ENCODE peak calls at places on chromosomes 11 and 22, in nine cellular contexts. B is fibroblast of lung; H is immature natural killer cell; J is GDM1; D is MV-4-11; V is H1; N is neural crest cell; O is activated CD8-positive, alpha-beta memory T cell treated with anti-CD3 and anti-CD28 coated beads, Interleukin-2, amount 50 U/mL, for 48 hours; I is H9. C is an unnamed sample.

GRCh38 chr11:8018742-8019631 is 31.9 kb downstream of the EIF3F start:
- DNase-seq in B (peak), H (peak), J (no peak), D (no peak), V (peak), N (peak), O (peak), I (peak), C (peak)

GRCh38 chr11:30583505-30584280 is 2.5 kb downstream of the MPPED2 start:
- DNase-seq in B (no peak), H (no peak), J (no peak), D (no peak), V (peak), N (no peak), O (no peak), I (peak), C (peak)

GRCh38 chr22:50486561-50487289 is at the start of gene MIOX:
- DNase-seq in B (no peak), H (no peak), J (no peak), D (no peak), V (no peak), N (no peak), O (no peak), I (no peak), C (peak)

GRCh38 chr11:86674965-86675364 is 2.5 kb upstream of the ME3 start:
- DNase-seq in B (no peak), H (no peak), J (no peak), D (peak), V (no peak), N (no peak), O (no peak), I (no peak), C (no peak)

GRCh38 chr22:45784357-45785277 is 113.0 kb downstream of the ATXN10 start:
- DNase-seq in B (no peak), H (no peak), J (no peak), D (no peak), V (no peak), N (no peak), O (no peak), I (no peak), C (no peak)

GRCh38 chr11:118744001-118744400 is 47.0 kb downstream of the DDX6 start:
- DNase-seq in B (no peak), H (no peak), J (no peak), D (no peak), V (no peak), N (no peak), O (no peak), I (no peak), C (peak)

GRCh38 chr11:108112059-108112458 is 9.3 kb upstream of the ACAT1 start:
- DNase-seq in B (peak), H (no peak), J (no peak), D (no peak), V (no peak), N (no peak), O (no peak), I (no peak), C (peak)

GRCh38 chr11:32706985-32707736 is 87.3 kb downstream of the CCDC73 start:
- DNase-seq in B (peak), H (no peak), J (no peak), D (peak), V (no peak), N (no peak), O (no peak), I (no peak), C (peak)

GRCh38 chr11:16153951-16154350 is 202.4 kb downstream of the SOX6 start:
- DNase-seq in B (no peak), H (no peak), J (no peak), D (no peak), V (no peak), N (no peak), O (no peak), I (no peak), C (no peak)

GRCh38 chr11:12556155-12556554 is 118.1 kb upstream of the TEAD1 start:
- DNase-seq in B (peak), H (no peak), J (no peak), D (no peak), V (peak), N (no peak), O (no peak), I (no peak), C (peak)